ENCODE peak calls at places on chromosomes 16 and 17, in four cellular contexts. N is heart right ventricle; B is stimulated activated CD4-positive, alpha-beta T cell treated with anti-CD3 and anti-CD28 coated beads, Interleukin-1b, Interleukin-23, amount 100 ng/mL, for 24 hours; Y is AG08395. C is an unnamed sample.

GRCh38 chr17:42311240-42312034 is 23.1 kb downstream of the STAT5A start:
- DNase-seq in N (peak), B (no peak), Y (peak), C (peak)

GRCh38 chr17:68320311-68320865 is 29.1 kb downstream of the ARSG start:
- DNase-seq in N (no peak), B (no peak), Y (no peak), C (no peak)

GRCh38 chr16:30416624-30417298 is 9.4 kb downstream of the ZNF771 start:
- DNase-seq in N (no peak), B (no peak), Y (no peak), C (no peak)

GRCh38 chr17:78135858-78136500 is 5.4 kb downstream of the TMC8 start:
- DNase-seq in N (no peak), B (no peak), Y (no peak), C (no peak)

GRCh38 chr17:13107726-13108235 is 90.0 kb upstream of the ELAC2 start:
- DNase-seq in N (no peak), B (no peak), Y (no peak), C (no peak)

GRCh38 chr17:73316919-73317505 is 5.2 kb upstream of the CDC42EP4 start:
- DNase-seq in N (no peak), B (no peak), Y (no peak), C (no peak)

GRCh38 chr17:8921147-8921546 is 44.4 kb downstream of the PIK3R5 start:
- DNase-seq in N (no peak), B (no peak), Y (no peak), C (no peak)

GRCh38 chr16:58128181-58128631 is 975 bp downstream of the CFAP20 start:
- DNase-seq in N (no peak), B (no peak), Y (no peak), C (no peak)

GRCh38 chr16:87604572-87605135 is 2.3 kb downstream of the JPH3 start:
- DNase-seq in N (no peak), B (no peak), Y (no peak), C (no peak)

GRCh38 chr16:11050954-11051353 is 106.6 kb downstream of the CLEC16A start:
- DNase-seq in N (no peak), B (no peak), Y (no peak), C (no peak)